ENCODE peak calls at places on chromosomes 12 and 14, in five cellular contexts. One of them, this sample, is unnamed.

GRCh38 chr12:8709124-8709830 is 11.5 kb downstream of the RIMKLB start:
- DNase-seq in Caco-2: no peak
- DNase-seq in heart right ventricle: peak; percentile 24
- DNase-seq in psoas muscle: peak; percentile 19
- DNase-seq in stomach: peak; percentile 53
- DNase-seq in this sample: no peak

GRCh38 chr12:29534935-29535334 is 37.4 kb upstream of the OVCH1 start:
- DNase-seq in Caco-2: no peak
- DNase-seq in heart right ventricle: no peak
- DNase-seq in psoas muscle: no peak
- DNase-seq in stomach: no peak
- DNase-seq in this sample: no peak

GRCh38 chr14:101037021-101037817 is 133.7 kb upstream of the RTL1 start:
- DNase-seq in Caco-2: peak; percentile 7
- DNase-seq in heart right ventricle: no peak
- DNase-seq in psoas muscle: peak; percentile 6
- DNase-seq in stomach: no peak
- DNase-seq in this sample: no peak

GRCh38 chr12:124804011-124804621 is 59.5 kb downstream of the SCARB1 start:
- DNase-seq in Caco-2: peak; percentile 73
- DNase-seq in heart right ventricle: no peak
- DNase-seq in psoas muscle: peak; percentile 47
- DNase-seq in stomach: peak; percentile 75
- DNase-seq in this sample: peak; percentile 85

GRCh38 chr12:43336962-43337555 is 214.9 kb downstream of the ADAMTS20 start:
- DNase-seq in Caco-2: no peak
- DNase-seq in heart right ventricle: no peak
- DNase-seq in psoas muscle: no peak
- DNase-seq in stomach: no peak
- DNase-seq in this sample: no peak

GRCh38 chr12:88922816-88923215 is 342.5 kb upstream of the KITLG start:
- DNase-seq in Caco-2: no peak
- DNase-seq in heart right ventricle: no peak
- DNase-seq in psoas muscle: no peak
- DNase-seq in stomach: no peak
- DNase-seq in this sample: no peak

GRCh38 chr14:26794731-26795130 is 196.9 kb upstream of the NOVA1 start:
- DNase-seq in Caco-2: no peak
- DNase-seq in heart right ventricle: no peak
- DNase-seq in psoas muscle: no peak
- DNase-seq in stomach: no peak
- DNase-seq in this sample: no peak

GRCh38 chr12:3130053-3130805 is 53.0 kb downstream of the TSPAN9 start:
- DNase-seq in Caco-2: no peak
- DNase-seq in heart right ventricle: peak; percentile 55
- DNase-seq in psoas muscle: no peak
- DNase-seq in stomach: no peak
- DNase-seq in this sample: no peak

GRCh38 chr14:47539065-47539464 is 136.3 kb downstream of the MDGA2 start:
- DNase-seq in Caco-2: no peak
- DNase-seq in heart right ventricle: no peak
- DNase-seq in psoas muscle: no peak
- DNase-seq in stomach: no peak
- DNase-seq in this sample: no peak

GRCh38 chr12:98656289-98657101 is 11.4 kb downstream of the APAF1 start:
- DNase-seq in Caco-2: no peak
- DNase-seq in heart right ventricle: no peak
- DNase-seq in psoas muscle: no peak
- DNase-seq in stomach: no peak
- DNase-seq in this sample: no peak

GRCh38 chr12:62692884-62693283 is 226.3 kb downstream of the MON2 start:
- DNase-seq in Caco-2: no peak
- DNase-seq in heart right ventricle: no peak
- DNase-seq in psoas muscle: no peak
- DNase-seq in stomach: no peak
- DNase-seq in this sample: no peak

GRCh38 chr14:61559641-61560201 is 135.6 kb upstream of the HIF1A start:
- DNase-seq in Caco-2: peak; percentile 94
- DNase-seq in heart right ventricle: no peak
- DNase-seq in psoas muscle: no peak
- DNase-seq in stomach: no peak
- DNase-seq in this sample: no peak

GRCh38 chr12:114614040-114614439 is 69.9 kb downstream of the TBX3 start:
- DNase-seq in Caco-2: no peak
- DNase-seq in heart right ventricle: no peak
- DNase-seq in psoas muscle: no peak
- DNase-seq in stomach: no peak
- DNase-seq in this sample: no peak

GRCh38 chr12:3973269-3973884 is 100.2 kb upstream of the PARP11 start:
- DNase-seq in Caco-2: no peak
- DNase-seq in heart right ventricle: no peak
- DNase-seq in psoas muscle: no peak
- DNase-seq in stomach: no peak
- DNase-seq in this sample: no peak

GRCh38 chr12:13223176-13223806 is 26.8 kb downstream of the EMP1 start:
- DNase-seq in Caco-2: no peak
- DNase-seq in heart right ventricle: no peak
- DNase-seq in psoas muscle: no peak
- DNase-seq in stomach: no peak
- DNase-seq in this sample: no peak

GRCh38 chr12:92185052-92185451 is 39.4 kb upstream of the BTG1 start:
- DNase-seq in Caco-2: no peak
- DNase-seq in heart right ventricle: no peak
- DNase-seq in psoas muscle: no peak
- DNase-seq in stomach: no peak
- DNase-seq in this sample: no peak

GRCh38 chr12:113155060-113155459 is 5.5 kb downstream of the CFAP73 start:
- DNase-seq in Caco-2: no peak
- DNase-seq in heart right ventricle: no peak
- DNase-seq in psoas muscle: no peak
- DNase-seq in stomach: no peak
- DNase-seq in this sample: no peak

GRCh38 chr12:113152196-113152834 is 2.8 kb downstream of the CFAP73 start:
- DNase-seq in Caco-2: no peak
- DNase-seq in heart right ventricle: no peak
- DNase-seq in psoas muscle: no peak
- DNase-seq in stomach: no peak
- DNase-seq in this sample: no peak

GRCh38 chr12:113152835-113153814 is 3.6 kb downstream of the CFAP73 start:
- DNase-seq in Caco-2: peak; percentile 75
- DNase-seq in heart right ventricle: peak; percentile 72
- DNase-seq in psoas muscle: peak; percentile 62
- DNase-seq in stomach: peak; percentile 75
- DNase-seq in this sample: peak; percentile 80

GRCh38 chr12:113155641-113156040 is 6.1 kb downstream of the CFAP73 start:
- DNase-seq in Caco-2: no peak
- DNase-seq in heart right ventricle: no peak
- DNase-seq in psoas muscle: no peak
- DNase-seq in stomach: no peak
- DNase-seq in this sample: no peak

DNA sequence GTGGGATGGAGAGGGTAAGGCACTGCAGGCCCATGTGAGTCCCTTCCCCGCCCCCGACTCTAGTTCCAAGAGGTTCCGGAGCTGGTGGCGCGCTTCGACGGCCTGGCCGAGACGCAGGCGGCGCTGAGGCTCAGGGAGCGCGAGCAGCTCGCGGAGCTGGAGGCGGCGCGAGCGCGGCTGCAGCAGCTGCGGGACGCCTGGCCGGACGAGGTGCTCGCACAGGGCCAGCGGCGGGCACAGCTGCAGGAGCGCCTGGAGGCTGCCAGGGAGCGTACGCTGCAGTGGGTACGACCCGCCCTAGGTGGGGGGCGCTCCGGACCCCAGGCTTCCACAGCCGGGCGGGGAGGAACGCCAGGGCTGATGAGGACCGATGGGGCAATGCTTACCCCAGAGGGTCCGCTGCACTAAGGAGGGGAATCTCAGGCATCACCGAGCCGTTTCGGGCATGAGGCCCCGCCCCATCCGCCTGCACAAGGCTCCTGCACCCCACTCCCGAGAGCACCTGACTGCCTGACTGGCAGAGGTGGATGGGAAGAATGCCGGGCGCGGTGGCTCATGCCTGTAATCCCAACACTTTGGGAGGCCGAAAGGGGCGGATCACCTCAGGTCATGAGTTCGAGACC is 4.9 kb downstream of the CFAP73 start:
- DNase-seq in Caco-2: no peak
- DNase-seq in heart right ventricle: no peak
- DNase-seq in psoas muscle: no peak
- DNase-seq in stomach: no peak
- DNase-seq in this sample: peak; percentile 58
- H3K4me3 ChIP-seq in Caco-2: no peak overlapping the region
- H3K4me3 ChIP-seq in heart right ventricle: no peak overlapping the region
- H3K4me3 ChIP-seq in psoas muscle: no peak overlapping the region
- H3K4me3 ChIP-seq in stomach: peak overlapping the region; percentile 37
- H3K4me3 ChIP-seq in this sample: no peak overlapping the region

DNA sequence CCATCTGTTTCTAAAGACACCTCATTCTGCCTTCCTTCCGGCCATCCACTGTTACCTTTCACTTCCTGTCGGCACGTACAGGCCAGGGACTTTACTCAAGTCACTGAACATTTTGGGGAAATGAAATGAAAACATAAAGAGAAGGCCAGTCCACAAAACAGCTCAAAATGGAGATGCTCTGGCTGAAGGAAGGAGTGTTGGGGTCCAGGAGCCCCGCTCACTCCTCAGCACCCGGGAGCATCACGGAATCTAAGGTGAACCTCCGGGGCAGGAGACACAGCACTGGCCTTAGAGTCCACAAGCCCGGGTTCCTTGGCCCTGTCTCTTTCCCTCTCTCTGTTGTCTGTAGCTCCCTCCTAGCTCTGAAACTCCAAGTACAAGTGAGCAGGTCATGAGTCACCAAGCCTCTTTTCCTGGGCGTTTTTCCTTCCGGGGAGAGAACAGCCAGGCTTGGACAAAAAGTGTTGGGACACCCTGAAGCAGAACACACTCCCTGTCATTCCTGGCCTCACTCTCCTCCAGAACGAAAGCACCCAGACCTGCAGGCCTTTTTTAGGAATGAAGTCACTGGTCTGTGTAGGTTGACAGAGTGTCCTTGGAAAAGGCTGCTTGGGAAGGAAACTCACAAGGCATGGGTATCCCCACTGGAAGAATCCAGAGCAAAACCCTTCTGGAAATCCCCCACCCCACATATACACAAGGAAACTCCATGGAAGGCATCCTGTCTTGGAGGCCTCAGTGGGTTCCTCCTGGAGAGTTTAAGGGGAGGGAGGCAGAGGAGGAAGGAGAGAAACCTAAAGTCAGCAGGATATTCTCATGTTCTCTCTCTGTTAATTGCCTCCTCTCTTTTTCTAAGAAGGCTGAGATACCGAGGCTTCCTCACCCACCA is 245.3 kb downstream of the ZFP36L1 start:
- DNase-seq in Caco-2: no peak
- DNase-seq in heart right ventricle: no peak
- DNase-seq in psoas muscle: peak; percentile 73
- DNase-seq in stomach: peak; percentile 41
- DNase-seq in this sample: peak; percentile 61
- TF ChIP-seq CTCF in Caco-2: no peak
- TF ChIP-seq CTCF in heart right ventricle: no peak
- TF ChIP-seq CTCF in psoas muscle: no peak
- TF ChIP-seq CTCF in stomach: no peak
- TF ChIP-seq CTCF in this sample: no peak

DNA sequence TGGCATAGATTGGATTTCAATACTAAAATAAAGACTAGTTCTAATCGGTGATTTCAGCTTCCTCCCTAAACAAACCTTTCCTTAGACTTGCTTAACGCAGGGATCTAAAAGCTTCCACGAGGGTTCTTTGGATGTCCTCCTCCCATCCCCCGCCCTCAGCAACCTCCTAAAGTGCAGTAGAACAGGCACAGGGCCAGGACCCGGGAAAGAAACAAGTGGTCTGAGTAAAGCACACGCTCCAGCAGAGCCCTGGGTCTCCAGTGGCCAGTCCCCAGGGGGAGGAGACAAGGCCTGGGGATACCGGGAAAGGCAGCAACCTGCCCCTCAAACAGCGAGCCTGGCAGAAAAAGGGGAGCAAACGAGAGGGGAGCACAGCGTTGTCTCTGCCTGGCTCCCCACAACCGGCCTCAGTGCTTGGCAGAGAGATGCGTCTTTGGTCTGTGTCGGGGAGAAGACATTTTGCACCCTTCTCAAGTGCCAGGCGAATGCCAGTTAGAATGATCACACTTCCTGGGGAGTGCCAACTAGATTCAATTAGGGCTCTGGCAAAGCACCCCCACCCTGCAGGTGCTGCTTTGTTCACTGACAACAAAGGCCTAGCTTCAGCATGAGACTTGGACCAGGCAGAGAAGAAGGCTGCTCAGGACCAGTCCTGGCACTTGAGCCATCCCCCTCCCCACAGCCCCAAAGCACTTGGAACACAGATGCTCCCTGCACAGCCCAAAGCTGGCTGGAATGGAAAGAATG is 17.1 kb upstream of the SLC6A12 start:
- DNase-seq in Caco-2: peak; percentile 28
- DNase-seq in heart right ventricle: no peak
- DNase-seq in psoas muscle: no peak
- DNase-seq in stomach: no peak
- DNase-seq in this sample: peak; percentile 96
- H3K4me1 ChIP-seq in Caco-2: no peaks in the 10 kb centered on the region
- H3K4me1 ChIP-seq in heart right ventricle: no peaks in the 10 kb centered on the region
- H3K4me1 ChIP-seq in psoas muscle: peaks cover 17% of the 10 kb centered on the region
- H3K4me1 ChIP-seq in stomach: no peaks in the 10 kb centered on the region
- H3K4me1 ChIP-seq in this sample: peaks cover 54% of the 10 kb centered on the region

GRCh38 chr12:1083888-1084262 is 92.9 kb downstream of the ERC1 start:
- DNase-seq in Caco-2: no peak
- DNase-seq in heart right ventricle: no peak
- DNase-seq in psoas muscle: no peak
- DNase-seq in stomach: no peak
- DNase-seq in this sample: no peak
- H3K4me3 ChIP-seq in Caco-2: no peak overlapping the region
- H3K4me3 ChIP-seq in heart right ventricle: no peak overlapping the region
- H3K4me3 ChIP-seq in psoas muscle: peak overlapping the region; percentile 9
- H3K4me3 ChIP-seq in stomach: no peak overlapping the region
- H3K4me3 ChIP-seq in this sample: no peak overlapping the region